ENCODE peak calls at places on chromosome 5, in seven cellular contexts. M is GM23248, Q is breast epithelium, H is left ventricle myocardium inferior, S is mesendoderm, J is SJSA1, D is trophoblast cell. E is an unnamed sample.

GRCh38 chr5:136042665-136043121 is 13.9 kb downstream of the TGFBI start:
- DNase-seq in M (peak; percentile 49), Q (no peak), H (no peak), S (no peak), J (no peak), D (no peak), E (peak; percentile 6)

GRCh38 chr5:135151256-135151655 is 117.2 kb upstream of the PITX1 start:
- DNase-seq in M (no peak), Q (no peak), H (no peak), S (no peak), J (peak; percentile 37), D (no peak), E (peak; percentile 44)

GRCh38 chr5:120152472-120152871 is 311.6 kb upstream of the PRR16 start:
- DNase-seq in M (peak; percentile 92), Q (no peak), H (no peak), S (no peak), J (peak; percentile 76), D (peak; percentile 63), E (no peak)

GRCh38 chr5:69432412-69433206 is 17.7 kb downstream of the MARVELD2 start:
- DNase-seq in M (no peak), Q (no peak), H (no peak), S (no peak), J (no peak), D (peak; percentile 23), E (no peak)

GRCh38 chr5:135239461-135240282 is 159.4 kb downstream of the MACROH2A1 start:
- DNase-seq in M (no peak), Q (peak; percentile 34), H (no peak), S (no peak), J (peak; percentile 43), D (no peak), E (peak; percentile 53)

GRCh38 chr5:9069650-9070049 is 476.2 kb downstream of the SEMA5A start:
- DNase-seq in M (no peak), Q (no peak), H (no peak), S (no peak), J (peak; percentile 64), D (no peak), E (no peak)

GRCh38 chr5:94524841-94525697 is 93.3 kb downstream of the KIAA0825 start:
- DNase-seq in M (peak; percentile 56), Q (no peak), H (no peak), S (peak; percentile 74), J (no peak), D (peak; percentile 58), E (no peak)

GRCh38 chr5:58002318-58002717 is 457.6 kb downstream of the PLK2 start:
- DNase-seq in M (peak; percentile 4), Q (no peak), H (no peak), S (no peak), J (no peak), D (peak; percentile 60), E (no peak)

GRCh38 chr5:77022511-77023417 is 7.4 kb upstream of the AGGF1 start:
- DNase-seq in M (no peak), Q (no peak), H (no peak), S (no peak), J (no peak), D (no peak), E (no peak)

GRCh38 chr5:42620579-42621216 is 135.9 kb upstream of the CCDC152 start:
- DNase-seq in M (peak; percentile 22), Q (no peak), H (no peak), S (peak; percentile 54), J (no peak), D (no peak), E (no peak)

GRCh38 chr5:73867344-73868335 is 241.6 kb downstream of the ARHGEF28 start:
- DNase-seq in M (peak; percentile 3), Q (no peak), H (no peak), S (no peak), J (peak; percentile 72), D (peak; percentile 80), E (no peak)

GRCh38 chr5:104187656-104188055 is 625.1 kb upstream of the NUDT12 start:
- DNase-seq in M (no peak), Q (no peak), H (no peak), S (no peak), J (no peak), D (no peak), E (no peak)

GRCh38 chr5:176166427-176166826 is 71.8 kb upstream of the SIMC1 start:
- DNase-seq in M (peak; percentile 61), Q (no peak), H (no peak), S (no peak), J (no peak), D (no peak), E (no peak)

GRCh38 chr5:15421798-15422456 is 78.1 kb upstream of the FBXL7 start:
- DNase-seq in M (no peak), Q (no peak), H (no peak), S (no peak), J (no peak), D (peak; percentile 85), E (no peak)

GRCh38 chr5:172630961-172631360 is 10.1 kb upstream of the NEURL1B start:
- DNase-seq in M (no peak), Q (peak; percentile 38), H (no peak), S (no peak), J (no peak), D (no peak), E (peak; percentile 33)

GRCh38 chr5:134247411-134247810 is 21.5 kb upstream of the PPP2CA start:
- DNase-seq in M (peak; percentile 93), Q (no peak), H (no peak), S (peak; percentile 38), J (no peak), D (peak; percentile 91), E (no peak)

GRCh38 chr5:73631500-73631899 is 5.5 kb downstream of the ARHGEF28 start:
- DNase-seq in M (no peak), Q (no peak), H (no peak), S (no peak), J (no peak), D (no peak), E (no peak)

GRCh38 chr5:56321236-56321881 is 88.2 kb upstream of the ANKRD55 start:
- DNase-seq in M (no peak), Q (no peak), H (no peak), S (no peak), J (no peak), D (no peak), E (no peak)

GRCh38 chr5:105812356-105812755 is 1858.4 kb downstream of the EFNA5 start:
- DNase-seq in M (no peak), Q (no peak), H (no peak), S (no peak), J (no peak), D (no peak), E (no peak)

GRCh38 chr5:143663872-143664271 is 148.1 kb upstream of the HMHB1 start:
- DNase-seq in M (no peak), Q (no peak), H (no peak), S (no peak), J (no peak), D (no peak), E (no peak)
- H3K4me1 ChIP-seq in M (peaks cover 5% of the 10 kb centered on the region), Q (no peaks in the 10 kb centered on the region), H (no peaks in the 10 kb centered on the region), S (no peaks in the 10 kb centered on the region), J (peaks cover 4% of the 10 kb centered on the region), D (no peaks in the 10 kb centered on the region), E (no peaks in the 10 kb centered on the region)

DNA sequence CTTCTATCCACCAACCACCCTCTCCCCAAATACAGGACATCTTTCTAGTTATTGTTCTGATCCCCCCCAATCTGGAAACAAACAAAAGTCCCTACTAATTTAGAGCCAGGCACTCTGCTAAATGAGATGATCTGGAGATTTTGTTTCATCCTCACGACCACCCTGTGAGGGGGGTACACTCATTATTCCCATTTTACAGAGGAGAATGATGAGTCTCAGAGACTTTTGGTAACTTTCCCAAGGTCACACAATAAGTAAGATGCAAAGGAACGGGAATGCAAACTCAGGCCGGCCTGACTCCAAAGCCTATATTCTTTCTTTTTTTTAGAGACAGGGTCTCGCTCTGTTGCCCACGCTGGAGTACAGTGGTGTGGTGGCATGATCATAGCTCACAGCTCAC is 9.4 kb downstream of the PDGFRB start:
- DNase-seq in M (no peak), Q (no peak), H (no peak), S (no peak), J (no peak), D (no peak), E (no peak)
- H3K4me1 ChIP-seq in M (peaks cover 74% of the 10 kb centered on the region), Q (peaks cover 4% of the 10 kb centered on the region), H (peaks cover 75% of the 10 kb centered on the region), S (peaks cover 12% of the 10 kb centered on the region), J (peaks cover 60% of the 10 kb centered on the region), D (peaks cover 37% of the 10 kb centered on the region), E (peaks cover 3% of the 10 kb centered on the region)

GRCh38 chr5:66337827-66338226 is 193.7 kb downstream of the SREK1 start:
- DNase-seq in M (no peak), Q (no peak), H (no peak), S (peak; percentile 6), J (no peak), D (no peak), E (no peak)

GRCh38 chr5:66344544-66344943 is 200.4 kb downstream of the SREK1 start:
- DNase-seq in M (no peak), Q (no peak), H (no peak), S (no peak), J (no peak), D (no peak), E (no peak)

GRCh38 chr5:66343370-66344071 is 199.4 kb downstream of the SREK1 start:
- DNase-seq in M (no peak), Q (no peak), H (no peak), S (no peak), J (no peak), D (no peak), E (no peak)

GRCh38 chr5:66339896-66340295 is 195.8 kb downstream of the SREK1 start:
- DNase-seq in M (peak; percentile 32), Q (no peak), H (no peak), S (no peak), J (no peak), D (no peak), E (no peak)

GRCh38 chr5:66342316-66342715 is 198.2 kb downstream of the SREK1 start:
- DNase-seq in M (no peak), Q (no peak), H (no peak), S (no peak), J (no peak), D (no peak), E (no peak)
- H3K4me1 ChIP-seq in M (peaks cover 7% of the 10 kb centered on the region), Q (no peaks in the 10 kb centered on the region), H (peaks cover 30% of the 10 kb centered on the region), S (no peaks in the 10 kb centered on the region), J (no peaks in the 10 kb centered on the region), D (no peaks in the 10 kb centered on the region), E (no peaks in the 10 kb centered on the region)

GRCh38 chr5:132449060-132449459 is 41.5 kb downstream of the IRF1 start:
- DNase-seq in M (no peak), Q (no peak), H (no peak), S (no peak), J (no peak), D (no peak), E (no peak)

GRCh38 chr5:132445640-132445923 is 45.0 kb downstream of the IRF1 start:
- DNase-seq in M (no peak), Q (no peak), H (no peak), S (peak; percentile 91), J (no peak), D (peak; percentile 88), E (no peak)

GRCh38 chr5:132445930-132446329 is 44.6 kb downstream of the IRF1 start:
- DNase-seq in M (no peak), Q (no peak), H (no peak), S (peak; percentile 76), J (no peak), D (peak; percentile 68), E (no peak)

GRCh38 chr5:132446621-132447020 is 44.0 kb downstream of the IRF1 start:
- DNase-seq in M (peak; percentile 89), Q (no peak), H (peak; percentile 76), S (no peak), J (no peak), D (no peak), E (peak; percentile 75)

DNA sequence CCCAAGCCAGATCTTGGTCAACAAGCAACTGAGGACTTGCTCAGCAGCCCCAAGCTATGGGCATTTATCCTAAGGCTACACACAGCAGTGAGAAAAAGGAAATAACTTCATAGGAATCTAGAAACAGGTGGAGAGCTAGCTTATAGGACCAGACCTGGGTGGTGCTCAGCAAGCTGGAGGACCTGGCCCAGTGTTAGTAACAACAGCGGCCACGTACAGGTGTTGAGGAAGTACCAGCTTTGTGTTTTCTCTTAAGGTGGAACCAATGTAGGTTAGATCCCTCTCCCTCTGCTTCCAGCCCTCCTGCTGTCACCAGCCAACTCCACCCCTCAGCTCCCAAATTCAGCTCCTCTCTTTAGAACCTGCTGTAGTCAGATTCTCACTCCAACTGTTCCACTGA is 43.4 kb downstream of the IRF1 start:
- DNase-seq in M (no peak), Q (no peak), H (no peak), S (no peak), J (no peak), D (peak; percentile 18), E (no peak)
- H3K4me1 ChIP-seq in M (peaks cover 8% of the 10 kb centered on the region), Q (peaks cover 7% of the 10 kb centered on the region), H (peaks cover 68% of the 10 kb centered on the region), S (peaks cover 12% of the 10 kb centered on the region), J (peaks cover 35% of the 10 kb centered on the region), D (peaks cover 23% of the 10 kb centered on the region), E (peaks cover 4% of the 10 kb centered on the region)